ENCODE peak calls at places on chromosomes 2 and 18, in seven cellular contexts. G is WTC11, V is neural crest cell, H is H9, Y is fibroblast of mammary gland, M is coronary artery, O is A549. E is an unnamed sample.

GRCh38 chr2:21642647-21643046 is 518.9 kb downstream of the TDRD15 start:
- DNase-seq in G (no peak), Y (no peak), V (no peak), H (no peak), M (no peak), O (no peak), E (no peak)

GRCh38 chr2:222423632-222424280 is 587 bp upstream of the SGPP2 start:
- DNase-seq in O (no peak), M (no peak), H (peak), V (no peak), G (no peak), Y (no peak), E (no peak)

GRCh38 chr18:28650860-28651259 is 473.9 kb upstream of the CDH2 start:
- DNase-seq in H (no peak), V (no peak), Y (no peak), M (no peak), G (no peak), O (no peak), E (no peak)

GRCh38 chr2:134527398-134527797 is 191.4 kb downstream of the TMEM163 start:
- DNase-seq in H (no peak), O (no peak), G (no peak), Y (no peak), V (no peak), M (no peak), E (no peak)

GRCh38 chr2:45886229-45886663 is 234.8 kb downstream of the PRKCE start:
- DNase-seq in V (no peak), O (no peak), Y (no peak), M (no peak), H (no peak), G (no peak), E (no peak)

GRCh38 chr18:44837491-44838185 is 156.9 kb downstream of the SETBP1 start:
- DNase-seq in V (no peak), G (no peak), M (no peak), O (no peak), Y (no peak), H (no peak), E (no peak)

GRCh38 chr2:210172219-210172575 is 988 bp upstream of the KANSL1L start:
- DNase-seq in O (no peak), V (no peak), M (no peak), G (no peak), H (no peak), Y (no peak), E (no peak)

GRCh38 chr18:72086421-72086820 is 457.7 kb downstream of the CBLN2 start:
- DNase-seq in O (no peak), V (no peak), Y (peak), H (no peak), M (no peak), G (no peak), E (no peak)

GRCh38 chr2:16005389-16005788 is 65.0 kb downstream of the MYCN start:
- DNase-seq in V (no peak), H (no peak), M (no peak), G (no peak), O (no peak), Y (no peak), E (no peak)

GRCh38 chr2:157830696-157831570 is 45.2 kb downstream of the ACVR1 start:
- DNase-seq in H (no peak), Y (peak), M (no peak), O (peak), G (no peak), V (no peak), E (peak)

GRCh38 chr2:137380610-137381009 is 583.7 kb upstream of the HNMT start:
- DNase-seq in O (no peak), H (no peak), G (no peak), V (no peak), Y (no peak), M (no peak), E (no peak)

GRCh38 chr2:200809506-200810251 is 2.0 kb upstream of the BZW1 start:
- DNase-seq in V (no peak), H (no peak), Y (peak), G (no peak), O (no peak), M (no peak), E (no peak)

GRCh38 chr2:29446852-29447251 is 331.6 kb downstream of the CLIP4 start:
- DNase-seq in M (no peak), Y (peak), O (no peak), G (no peak), V (no peak), H (no peak), E (no peak)

GRCh38 chr2:148614332-148615049 is 30.1 kb upstream of the EPC2 start:
- DNase-seq in V (no peak), M (no peak), Y (no peak), G (peak), H (no peak), O (peak), E (no peak)

GRCh38 chr2:107936427-107937359 is 49.6 kb upstream of the SLC5A7 start:
- DNase-seq in H (no peak), Y (peak), M (no peak), O (no peak), V (peak), G (peak), E (no peak)

GRCh38 chr2:84958135-84959044 is 12.6 kb upstream of the KCMF1 start:
- DNase-seq in O (peak), M (no peak), H (peak), V (no peak), G (peak), Y (peak), E (no peak)

GRCh38 chr2:104388296-104388695 is 465.6 kb upstream of the POU3F3 start:
- DNase-seq in G (no peak), O (no peak), M (no peak), Y (no peak), H (no peak), V (no peak), E (no peak)

GRCh38 chr2:56515399-56515798 is 331.6 kb downstream of the CCDC85A start:
- DNase-seq in Y (no peak), H (no peak), G (no peak), M (no peak), V (no peak), O (no peak), E (no peak)

GRCh38 chr2:5195636-5196035 is 496.5 kb upstream of the SOX11 start:
- DNase-seq in Y (no peak), M (no peak), H (no peak), G (no peak), O (no peak), V (no peak), E (no peak)

GRCh38 chr2:128388414-128389032 is 69.9 kb upstream of the HS6ST1 start:
- DNase-seq in O (no peak), G (no peak), H (peak), V (no peak), M (peak), Y (peak), E (no peak)

GRCh38 chr2:1651131-1652066 is 92.9 kb downstream of the PXDN start:
- DNase-seq in V (no peak), H (no peak), O (no peak), M (peak), G (no peak), Y (no peak), E (no peak)

GRCh38 chr2:38409136-38409903 is 32.2 kb upstream of the ATL2 start:
- DNase-seq in V (no peak), Y (no peak), G (no peak), H (no peak), O (no peak), M (no peak), E (no peak)

GRCh38 chr2:75044291-75044690 is 85.8 kb downstream of the POLE4 start:
- DNase-seq in V (no peak), O (no peak), G (no peak), H (no peak), Y (no peak), M (no peak), E (no peak)

GRCh38 chr2:239378918-239379640 is 21.7 kb downstream of the HDAC4 start:
- DNase-seq in M (no peak), Y (no peak), G (no peak), O (no peak), H (no peak), V (no peak), E (no peak)

GRCh38 chr2:61969376-61969775 is 63.9 kb downstream of the COMMD1 start:
- DNase-seq in V (no peak), O (no peak), G (no peak), M (no peak), H (no peak), Y (peak), E (no peak)

GRCh38 chr2:61966087-61966727 is 60.7 kb downstream of the COMMD1 start:
- DNase-seq in Y (no peak), O (no peak), G (no peak), V (no peak), H (no peak), M (no peak), E (no peak)

GRCh38 chr2:61967262-61967661 is 61.8 kb downstream of the COMMD1 start:
- DNase-seq in G (no peak), H (no peak), Y (no peak), O (no peak), V (no peak), M (no peak), E (no peak)

GRCh38 chr2:61970807-61971556 is 65.5 kb downstream of the COMMD1 start:
- DNase-seq in Y (no peak), V (no peak), G (peak), H (peak), O (no peak), M (no peak), E (no peak)
- TF ChIP-seq CTCF in Y (no peak), V (peak), G (no peak), H (peak), O (no peak), M (no peak), E (no peak)

DNA sequence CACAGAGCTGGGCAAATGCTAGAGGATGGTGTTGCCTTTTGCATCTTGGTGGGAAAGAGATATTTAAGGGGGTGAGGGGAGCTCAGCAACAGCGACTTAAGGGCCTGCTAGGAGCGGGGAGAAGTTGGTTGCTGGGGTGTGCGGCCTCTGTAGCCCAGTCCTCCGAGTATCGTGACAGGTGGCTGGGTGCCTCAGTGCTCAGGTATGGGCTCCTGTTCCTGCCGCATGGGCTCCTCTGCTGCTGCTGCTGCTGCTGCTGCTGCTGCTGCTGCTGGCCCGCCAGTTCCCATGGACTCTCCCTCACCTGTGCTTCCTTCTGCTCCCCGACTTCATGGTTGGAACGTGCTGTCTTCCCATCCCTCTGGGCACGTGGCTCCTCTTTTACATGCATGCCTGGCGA is 22.0 kb downstream of the AGAP1 start:
- DNase-seq in V (no peak), O (no peak), Y (no peak), M (no peak), G (no peak), H (no peak), E (no peak)
- TF ChIP-seq CTCF in V (no peak), O (no peak), Y (no peak), M (no peak), G (no peak), H (no peak), E (no peak)

GRCh38 chr2:3823748-3824147 is 120.4 kb downstream of the DCDC2C start:
- DNase-seq in V (no peak), G (no peak), H (no peak), M (no peak), O (no peak), Y (peak), E (no peak)

DNA sequence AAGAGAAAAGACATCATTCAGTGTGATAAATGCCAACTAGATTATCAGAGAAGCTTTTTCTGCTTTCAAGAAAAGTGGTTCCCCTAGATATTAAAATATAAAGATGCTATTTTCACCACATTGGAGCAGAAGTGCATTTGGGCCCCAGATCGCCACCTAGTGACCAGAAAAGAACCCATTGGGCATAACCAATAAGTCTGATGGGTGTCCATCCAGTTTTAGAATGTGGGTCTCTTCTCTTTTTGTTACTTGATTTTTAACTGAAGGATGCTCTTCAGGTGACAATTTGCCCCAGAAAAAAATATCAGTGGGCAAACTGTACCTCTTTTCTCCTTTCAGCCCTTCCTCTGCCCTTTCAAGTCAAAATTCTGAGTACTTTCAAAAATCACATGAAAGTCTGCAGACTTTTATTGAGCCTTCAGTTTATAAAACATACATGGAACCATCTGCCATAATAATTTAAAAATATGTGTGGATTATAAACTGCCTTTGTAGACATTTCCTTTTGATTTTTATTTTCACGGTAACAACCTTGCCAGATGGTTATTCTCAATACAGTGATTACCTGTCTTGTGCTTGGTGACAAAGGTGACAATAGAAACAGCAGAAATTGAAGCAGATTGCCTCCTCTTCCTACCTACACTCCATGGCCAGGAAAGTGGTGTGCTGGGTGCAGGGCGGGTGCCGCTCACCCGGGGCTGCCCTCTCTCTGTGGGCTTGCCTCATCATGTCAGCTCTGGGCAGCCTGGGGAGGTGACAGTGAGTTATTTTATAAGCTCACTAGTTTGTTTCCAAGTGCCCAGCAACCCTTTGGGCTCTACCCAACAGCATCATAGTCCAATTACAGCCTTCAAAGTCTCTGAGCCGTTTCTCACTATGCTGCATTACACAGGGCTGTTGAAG is 124.5 kb downstream of the DCDC2C start:
- DNase-seq in Y (peak), H (no peak), M (no peak), O (peak), V (peak), G (no peak), E (no peak)
- TF ChIP-seq CTCF in Y (peak), H (peak), M (peak), O (peak), V (peak), G (no peak), E (peak)

GRCh38 chr18:36758623-36759022 is 70.2 kb downstream of the TPGS2 start:
- DNase-seq in G (no peak), Y (no peak), M (no peak), O (no peak), H (no peak), V (no peak), E (no peak)

GRCh38 chr18:36758001-36758400 is 70.8 kb downstream of the TPGS2 start:
- DNase-seq in G (no peak), M (no peak), V (no peak), Y (peak), H (no peak), O (no peak), E (no peak)

GRCh38 chr18:36759167-36759776 is 69.5 kb downstream of the TPGS2 start:
- DNase-seq in Y (no peak), H (no peak), M (no peak), V (no peak), O (no peak), G (no peak), E (no peak)

GRCh38 chr18:36756262-36756661 is 72.5 kb downstream of the TPGS2 start:
- DNase-seq in V (no peak), H (no peak), G (no peak), M (no peak), Y (peak), O (no peak), E (peak)

GRCh38 chr18:36757081-36757480 is 71.7 kb downstream of the TPGS2 start:
- DNase-seq in G (no peak), V (no peak), O (peak), M (no peak), Y (peak), H (no peak), E (peak)
- TF ChIP-seq CTCF in G (peak), V (peak), O (peak), M (peak), Y (peak), H (peak), E (peak)

GRCh38 chr2:64609229-64609994 is 44.3 kb downstream of the SERTAD2 start:
- DNase-seq in V (peak), O (peak), G (peak), M (peak), Y (peak), H (peak), E (no peak)
- TF ChIP-seq CTCF in V (peak), O (peak), G (no peak), M (no peak), Y (no peak), H (peak), E (no peak)

GRCh38 chr18:10439898-10440297 is 14.5 kb upstream of the APCDD1 start:
- DNase-seq in V (no peak), M (no peak), G (no peak), Y (no peak), H (no peak), O (no peak), E (no peak)

GRCh38 chr18:10441472-10441871 is 13.0 kb upstream of the APCDD1 start:
- DNase-seq in O (no peak), H (no peak), G (no peak), V (no peak), Y (no peak), M (no peak), E (no peak)

GRCh38 chr18:10436160-10436559 is 18.3 kb upstream of the APCDD1 start:
- DNase-seq in M (no peak), G (no peak), H (no peak), O (no peak), V (no peak), Y (no peak), E (no peak)

GRCh38 chr18:10440874-10441273 is 13.6 kb upstream of the APCDD1 start:
- DNase-seq in G (no peak), Y (no peak), V (no peak), H (no peak), M (no peak), O (no peak), E (no peak)

GRCh38 chr18:10437837-10438236 is 16.6 kb upstream of the APCDD1 start:
- DNase-seq in Y (no peak), O (peak), M (no peak), V (no peak), G (no peak), H (no peak), E (no peak)
- TF ChIP-seq CTCF in Y (no peak), O (peak), M (no peak), V (peak), G (no peak), H (peak), E (no peak)

DNA sequence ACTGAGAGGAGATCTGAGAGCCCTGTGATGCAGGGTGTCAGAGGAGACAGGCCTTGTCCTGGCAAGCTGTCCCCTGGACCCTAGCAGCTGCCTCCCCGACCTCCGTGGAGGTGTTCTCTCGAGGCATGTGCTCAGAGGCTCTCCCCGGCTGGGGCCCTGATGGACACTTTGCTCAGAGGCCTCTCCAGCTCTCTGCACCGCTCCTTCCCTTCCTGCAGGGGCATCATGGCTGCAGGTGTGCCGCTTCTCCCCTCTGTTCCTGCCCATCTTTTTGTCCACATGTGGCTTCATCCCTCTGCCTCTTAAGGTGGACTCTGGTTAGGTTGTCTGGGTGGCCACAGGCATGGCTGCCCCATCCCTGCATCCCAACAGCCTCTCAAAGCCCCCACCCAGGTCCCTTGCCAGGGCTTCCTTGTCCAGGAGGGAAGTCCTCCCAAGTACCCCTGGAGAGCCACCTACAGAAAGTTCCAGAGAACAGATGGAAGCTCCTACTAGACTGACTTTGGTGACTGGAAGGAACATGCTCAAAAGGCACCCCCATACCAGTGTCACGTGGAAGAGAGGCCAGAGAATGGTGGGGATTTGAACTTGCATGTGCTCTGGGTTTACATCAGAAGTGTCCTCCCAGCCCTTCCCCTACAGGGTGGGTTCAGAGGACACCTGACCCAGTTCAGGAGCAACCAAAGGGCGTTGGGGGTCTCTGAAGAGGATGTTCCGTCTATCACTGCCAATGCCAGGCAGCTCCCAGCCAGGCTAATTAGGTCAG is 120.4 kb downstream of the KLHL29 start:
- DNase-seq in O (no peak), H (no peak), Y (no peak), V (no peak), G (peak), M (no peak), E (no peak)
- TF ChIP-seq CTCF in O (no peak), H (peak), Y (peak), V (no peak), G (no peak), M (no peak), E (no peak)

GRCh38 chr2:60460577-60461420 is 92.7 kb downstream of the BCL11A start:
- DNase-seq in H (no peak), O (no peak), V (no peak), G (no peak), M (no peak), Y (no peak), E (no peak)

GRCh38 chr2:60453896-60454295 is 99.6 kb downstream of the BCL11A start:
- DNase-seq in Y (no peak), O (no peak), H (no peak), V (no peak), M (no peak), G (no peak), E (no peak)

GRCh38 chr2:60453301-60453700 is 100.2 kb downstream of the BCL11A start:
- DNase-seq in Y (no peak), H (peak), O (no peak), M (no peak), V (peak), G (peak), E (no peak)

GRCh38 chr2:60459896-60460295 is 93.6 kb downstream of the BCL11A start:
- DNase-seq in H (no peak), V (no peak), G (no peak), O (no peak), Y (no peak), M (no peak), E (no peak)

DNA sequence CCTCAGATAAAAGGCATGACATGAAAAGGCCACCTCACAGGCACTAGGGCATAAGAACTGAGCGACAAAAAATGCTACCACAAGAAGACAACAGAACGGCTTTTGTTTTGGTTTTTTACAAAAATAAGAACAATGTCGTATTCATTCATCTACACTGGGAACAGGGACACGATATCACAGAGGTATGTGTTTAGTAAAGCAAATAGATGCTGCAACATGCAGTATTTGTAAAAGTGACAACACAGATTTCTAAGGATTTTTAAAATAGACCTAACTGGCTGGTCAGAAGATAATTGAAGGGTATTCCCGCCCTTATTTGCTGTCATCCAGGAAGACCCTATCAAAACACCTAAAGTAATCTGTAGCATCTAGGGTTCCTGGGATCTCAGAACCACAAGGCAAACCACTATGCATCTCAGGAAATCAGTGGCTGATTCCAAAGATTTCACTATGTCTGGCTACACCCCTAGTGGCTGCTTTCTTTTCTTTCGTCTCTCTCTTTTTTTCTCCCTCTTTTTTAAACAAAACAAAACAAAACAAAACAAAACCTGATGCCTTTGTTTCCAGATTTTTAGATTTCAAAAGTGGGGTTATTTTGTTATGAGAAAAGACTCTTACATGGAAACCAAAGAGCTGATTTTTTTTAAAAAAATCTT is 97.2 kb downstream of the BCL11A start:
- DNase-seq in O (no peak), M (no peak), H (no peak), Y (no peak), G (no peak), V (no peak), E (no peak)
- TF ChIP-seq CTCF in O (no peak), M (no peak), H (peak), Y (no peak), G (no peak), V (no peak), E (no peak)

E was measured in AG09319.